ENCODE peak calls at places on chromosomes 5 and 9, in six cellular contexts. One of them, this sample, is unnamed.
A peak's percentile ranks its signal among the peaks of the same experiment; 100 is the strongest.

GRCh38 chr5:56183507-56183906 is 49.6 kb downstream of the ANKRD55 start:
- DNase-seq in tibial nerve: no peak
- DNase-seq in GM12892: no peak
- DNase-seq in sigmoid colon: no peak
- DNase-seq in HCT116: peak; percentile 81
- DNase-seq in Peyer's patch: no peak
- DNase-seq in this sample: no peak

GRCh38 chr5:65364907-65365306 is 116.8 kb downstream of the ADAMTS6 start:
- DNase-seq in tibial nerve: no peak
- DNase-seq in GM12892: no peak
- DNase-seq in sigmoid colon: no peak
- DNase-seq in HCT116: no peak
- DNase-seq in Peyer's patch: no peak
- DNase-seq in this sample: no peak

GRCh38 chr5:159448-160172 is 31.7 kb upstream of the LRRC14B start:
- DNase-seq in tibial nerve: no peak
- DNase-seq in GM12892: no peak
- DNase-seq in sigmoid colon: no peak
- DNase-seq in HCT116: no peak
- DNase-seq in Peyer's patch: no peak
- DNase-seq in this sample: peak; percentile 9

GRCh38 chr5:16975950-16976624 is 40.0 kb upstream of the MYO10 start:
- DNase-seq in tibial nerve: no peak
- DNase-seq in GM12892: no peak
- DNase-seq in sigmoid colon: no peak
- DNase-seq in HCT116: no peak
- DNase-seq in Peyer's patch: no peak
- DNase-seq in this sample: no peak

GRCh38 chr5:29879401-29879800 is 1314.1 kb upstream of the CDH6 start:
- DNase-seq in tibial nerve: no peak
- DNase-seq in GM12892: no peak
- DNase-seq in sigmoid colon: no peak
- DNase-seq in HCT116: no peak
- DNase-seq in Peyer's patch: no peak
- DNase-seq in this sample: no peak

GRCh38 chr9:109775516-109775915 is 4.5 kb upstream of the PALM2AKAP2 start:
- DNase-seq in tibial nerve: no peak
- DNase-seq in GM12892: no peak
- DNase-seq in sigmoid colon: no peak
- DNase-seq in HCT116: no peak
- DNase-seq in Peyer's patch: no peak
- DNase-seq in this sample: no peak

GRCh38 chr5:16819522-16820167 is 116.4 kb downstream of the MYO10 start:
- DNase-seq in tibial nerve: no peak
- DNase-seq in GM12892: no peak
- DNase-seq in sigmoid colon: no peak
- DNase-seq in HCT116: no peak
- DNase-seq in Peyer's patch: no peak
- DNase-seq in this sample: no peak

GRCh38 chr5:115100556-115100955 is 69.2 kb downstream of the TRIM36 start:
- DNase-seq in tibial nerve: peak; percentile 32
- DNase-seq in GM12892: no peak
- DNase-seq in sigmoid colon: no peak
- DNase-seq in HCT116: no peak
- DNase-seq in Peyer's patch: no peak
- DNase-seq in this sample: no peak

GRCh38 chr9:115422932-115423440 is 305.0 kb upstream of the TNC start:
- DNase-seq in tibial nerve: no peak
- DNase-seq in GM12892: no peak
- DNase-seq in sigmoid colon: no peak
- DNase-seq in HCT116: no peak
- DNase-seq in Peyer's patch: no peak
- DNase-seq in this sample: no peak

GRCh38 chr9:132585954-132586829 is 3.8 kb downstream of the BARHL1 start:
- DNase-seq in tibial nerve: no peak
- DNase-seq in GM12892: no peak
- DNase-seq in sigmoid colon: no peak
- DNase-seq in HCT116: no peak
- DNase-seq in Peyer's patch: no peak
- DNase-seq in this sample: no peak

GRCh38 chr5:140038373-140038957 is 4.6 kb downstream of the NRG2 start:
- DNase-seq in tibial nerve: no peak
- DNase-seq in GM12892: no peak
- DNase-seq in sigmoid colon: no peak
- DNase-seq in HCT116: no peak
- DNase-seq in Peyer's patch: no peak
- DNase-seq in this sample: no peak

GRCh38 chr9:120933310-120934044 is 6.9 kb upstream of the TRAF1 start:
- DNase-seq in tibial nerve: no peak
- DNase-seq in GM12892: no peak
- DNase-seq in sigmoid colon: no peak
- DNase-seq in HCT116: no peak
- DNase-seq in Peyer's patch: no peak
- DNase-seq in this sample: no peak

GRCh38 chr5:76082790-76083554 is at the start of gene SV2C:
- DNase-seq in tibial nerve: no peak
- DNase-seq in GM12892: peak; percentile 30
- DNase-seq in sigmoid colon: no peak
- DNase-seq in HCT116: no peak
- DNase-seq in Peyer's patch: no peak
- DNase-seq in this sample: peak; percentile 41

GRCh38 chr5:61386062-61386800 is 54.2 kb downstream of the ZSWIM6 start:
- DNase-seq in tibial nerve: no peak
- DNase-seq in GM12892: no peak
- DNase-seq in sigmoid colon: no peak
- DNase-seq in HCT116: no peak
- DNase-seq in Peyer's patch: no peak
- DNase-seq in this sample: no peak

GRCh38 chr9:105405514-105406131 is 42.2 kb upstream of the FSD1L start:
- DNase-seq in tibial nerve: no peak
- DNase-seq in GM12892: no peak
- DNase-seq in sigmoid colon: no peak
- DNase-seq in HCT116: no peak
- DNase-seq in Peyer's patch: no peak
- DNase-seq in this sample: no peak

GRCh38 chr5:8329773-8330172 is 460.8 kb downstream of the MTRR start:
- DNase-seq in tibial nerve: no peak
- DNase-seq in GM12892: no peak
- DNase-seq in sigmoid colon: no peak
- DNase-seq in HCT116: no peak
- DNase-seq in Peyer's patch: no peak
- DNase-seq in this sample: no peak

GRCh38 chr9:124786881-124787573 is 10.1 kb downstream of the OLFML2A start:
- DNase-seq in tibial nerve: no peak
- DNase-seq in GM12892: no peak
- DNase-seq in sigmoid colon: peak; percentile 54
- DNase-seq in HCT116: no peak
- DNase-seq in Peyer's patch: peak; percentile 8
- DNase-seq in this sample: peak; percentile 18

GRCh38 chr5:137186759-137187461 is 312.2 kb downstream of the SPOCK1 start:
- DNase-seq in tibial nerve: peak; percentile 36
- DNase-seq in GM12892: no peak
- DNase-seq in sigmoid colon: peak; percentile 70
- DNase-seq in HCT116: no peak
- DNase-seq in Peyer's patch: no peak
- DNase-seq in this sample: no peak

GRCh38 chr9:85508616-85509015 is 233.1 kb downstream of the AGTPBP1 start:
- DNase-seq in tibial nerve: no peak
- DNase-seq in GM12892: no peak
- DNase-seq in sigmoid colon: no peak
- DNase-seq in HCT116: no peak
- DNase-seq in Peyer's patch: no peak
- DNase-seq in this sample: no peak

GRCh38 chr5:87754009-87754757 is 341.5 kb upstream of the CCNH start:
- DNase-seq in tibial nerve: no peak
- DNase-seq in GM12892: no peak
- DNase-seq in sigmoid colon: no peak
- DNase-seq in HCT116: no peak
- DNase-seq in Peyer's patch: no peak
- DNase-seq in this sample: no peak

GRCh38 chr9:109913461-109913810 is 133.4 kb downstream of the PALM2AKAP2 start:
- DNase-seq in tibial nerve: no peak
- DNase-seq in GM12892: no peak
- DNase-seq in sigmoid colon: no peak
- DNase-seq in HCT116: no peak
- DNase-seq in Peyer's patch: no peak
- DNase-seq in this sample: no peak

GRCh38 chr5:179385892-179386291 is 40.6 kb upstream of the ADAMTS2 start:
- DNase-seq in tibial nerve: no peak
- DNase-seq in GM12892: no peak
- DNase-seq in sigmoid colon: peak; percentile 50
- DNase-seq in HCT116: no peak
- DNase-seq in Peyer's patch: no peak
- DNase-seq in this sample: no peak

GRCh38 chr9:77092536-77092935 is 73.1 kb downstream of the FOXB2 start:
- DNase-seq in tibial nerve: no peak
- DNase-seq in GM12892: no peak
- DNase-seq in sigmoid colon: no peak
- DNase-seq in HCT116: no peak
- DNase-seq in Peyer's patch: no peak
- DNase-seq in this sample: no peak

GRCh38 chr9:135491764-135492163 is 8.7 kb upstream of the MRPS2 start:
- DNase-seq in tibial nerve: no peak
- DNase-seq in GM12892: no peak
- DNase-seq in sigmoid colon: no peak
- DNase-seq in HCT116: no peak
- DNase-seq in Peyer's patch: no peak
- DNase-seq in this sample: no peak

GRCh38 chr5:96408841-96409458 is 24.1 kb downstream of the PCSK1 start:
- DNase-seq in tibial nerve: no peak
- DNase-seq in GM12892: no peak
- DNase-seq in sigmoid colon: no peak
- DNase-seq in HCT116: no peak
- DNase-seq in Peyer's patch: no peak
- DNase-seq in this sample: no peak

GRCh38 chr5:33556330-33557328 is 115.9 kb downstream of the TARS1 start:
- DNase-seq in tibial nerve: no peak
- DNase-seq in GM12892: no peak
- DNase-seq in sigmoid colon: no peak
- DNase-seq in HCT116: no peak
- DNase-seq in Peyer's patch: no peak
- DNase-seq in this sample: no peak

GRCh38 chr5:158952951-158953350 is 146.8 kb downstream of the EBF1 start:
- DNase-seq in tibial nerve: no peak
- DNase-seq in GM12892: no peak
- DNase-seq in sigmoid colon: no peak
- DNase-seq in HCT116: no peak
- DNase-seq in Peyer's patch: no peak
- DNase-seq in this sample: no peak

GRCh38 chr5:158951461-158951860 is 148.3 kb downstream of the EBF1 start:
- DNase-seq in tibial nerve: no peak
- DNase-seq in GM12892: no peak
- DNase-seq in sigmoid colon: no peak
- DNase-seq in HCT116: no peak
- DNase-seq in Peyer's patch: no peak
- DNase-seq in this sample: no peak

GRCh38 chr5:158955636-158956035 is 144.1 kb downstream of the EBF1 start:
- DNase-seq in tibial nerve: no peak
- DNase-seq in GM12892: no peak
- DNase-seq in sigmoid colon: no peak
- DNase-seq in HCT116: no peak
- DNase-seq in Peyer's patch: no peak
- DNase-seq in this sample: no peak

GRCh38 chr5:158951951-158952545 is 147.7 kb downstream of the EBF1 start:
- DNase-seq in tibial nerve: no peak
- DNase-seq in GM12892: no peak
- DNase-seq in sigmoid colon: no peak
- DNase-seq in HCT116: no peak
- DNase-seq in Peyer's patch: no peak
- DNase-seq in this sample: no peak

DNA sequence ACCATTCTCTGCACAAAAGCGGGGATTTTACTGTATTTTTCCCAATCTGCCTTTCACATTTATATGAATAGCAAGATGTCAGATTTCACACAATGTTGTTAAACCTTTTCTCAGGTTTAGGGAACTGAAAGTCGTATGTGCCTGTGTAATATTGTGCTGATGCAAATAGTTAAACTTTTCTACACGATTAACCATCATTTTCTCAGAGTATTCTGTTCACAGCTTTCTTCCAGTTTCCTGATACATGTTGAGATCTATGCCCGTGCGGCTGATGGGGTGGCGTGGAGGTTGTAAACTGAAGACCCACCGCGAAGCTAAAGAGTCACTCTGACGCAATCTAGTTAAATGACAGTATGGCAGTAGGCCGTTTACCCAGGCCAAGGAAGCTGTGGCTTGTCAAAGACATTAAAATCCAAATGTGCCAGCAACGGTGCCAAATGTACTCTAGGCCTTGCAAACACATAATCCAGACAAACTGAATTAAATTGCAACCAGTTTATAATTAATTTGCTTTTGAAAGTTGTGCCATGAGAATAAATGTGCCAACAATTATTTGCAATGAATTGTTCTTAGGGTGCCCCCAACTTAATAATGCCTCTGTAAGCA is 145.7 kb downstream of the EBF1 start:
- DNase-seq in tibial nerve: no peak
- DNase-seq in GM12892: peak; percentile 11
- DNase-seq in sigmoid colon: no peak
- DNase-seq in HCT116: no peak
- DNase-seq in Peyer's patch: peak; percentile 73
- DNase-seq in this sample: no peak
- TF ChIP-seq POLR2A in tibial nerve: no peak
- TF ChIP-seq POLR2A in GM12892: no peak
- TF ChIP-seq POLR2A in sigmoid colon: no peak
- TF ChIP-seq POLR2A in HCT116: no peak
- TF ChIP-seq POLR2A in Peyer's patch: no peak
- TF ChIP-seq POLR2A in this sample: no peak

GRCh38 chr5:90408571-90409317 is 812 bp downstream of the CETN3 start:
- DNase-seq in tibial nerve: no peak
- DNase-seq in GM12892: no peak
- DNase-seq in sigmoid colon: no peak
- DNase-seq in HCT116: no peak
- DNase-seq in Peyer's patch: no peak
- DNase-seq in this sample: no peak
- TF ChIP-seq POLR2A in tibial nerve: no peak
- TF ChIP-seq POLR2A in GM12892: no peak
- TF ChIP-seq POLR2A in sigmoid colon: no peak
- TF ChIP-seq POLR2A in HCT116: no peak
- TF ChIP-seq POLR2A in Peyer's patch: no peak
- TF ChIP-seq POLR2A in this sample: no peak

GRCh38 chr9:129131300-129132145 is 20.3 kb downstream of the PTPA start:
- DNase-seq in tibial nerve: peak; percentile 81
- DNase-seq in GM12892: peak; percentile 92
- DNase-seq in sigmoid colon: peak; percentile 90
- DNase-seq in HCT116: peak; percentile 38
- DNase-seq in Peyer's patch: peak; percentile 76
- DNase-seq in this sample: peak; percentile 85
- TF ChIP-seq POLR2A in tibial nerve: no peak
- TF ChIP-seq POLR2A in GM12892: no peak
- TF ChIP-seq POLR2A in sigmoid colon: no peak
- TF ChIP-seq POLR2A in HCT116: no peak
- TF ChIP-seq POLR2A in Peyer's patch: no peak
- TF ChIP-seq POLR2A in this sample: no peak

DNA sequence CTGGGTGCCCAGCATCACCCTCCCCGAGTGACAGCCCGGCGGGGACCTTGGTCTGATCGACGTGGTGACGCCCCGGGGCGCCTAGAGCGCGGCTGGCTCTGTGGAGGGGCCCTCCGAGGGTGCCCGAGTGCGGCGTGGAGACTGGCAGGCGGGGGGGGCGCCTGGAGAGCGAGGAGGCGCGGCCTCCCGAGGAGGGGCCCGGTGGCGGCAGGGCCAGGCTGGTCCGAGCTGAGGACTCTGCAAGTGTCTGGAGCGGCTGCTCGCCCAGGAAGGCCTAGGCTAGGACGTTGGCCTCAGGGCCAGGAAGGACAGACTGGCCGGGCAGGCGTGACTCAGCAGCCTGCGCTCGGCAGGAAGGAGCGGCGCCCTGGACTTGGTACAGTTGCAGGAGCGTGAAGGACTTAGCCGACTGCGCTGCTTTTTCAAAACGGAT is 1.3 kb downstream of the GADD45G start:
- DNase-seq in tibial nerve: peak; percentile 56
- DNase-seq in GM12892: no peak
- DNase-seq in sigmoid colon: peak; percentile 91
- DNase-seq in HCT116: no peak
- DNase-seq in Peyer's patch: peak; percentile 58
- DNase-seq in this sample: peak; percentile 86
- TF ChIP-seq POLR2A in tibial nerve: no peak
- TF ChIP-seq POLR2A in GM12892: no peak
- TF ChIP-seq POLR2A in sigmoid colon: no peak
- TF ChIP-seq POLR2A in HCT116: no peak
- TF ChIP-seq POLR2A in Peyer's patch: peak; percentile 82
- TF ChIP-seq POLR2A in this sample: no peak

This sample was measured in stomach.